ENCODE peak calls at places on chromosomes 16 and 17, in four cellular contexts. S is AG09309; N is hepatocyte; P is CD8-positive, alpha-beta memory T cell. G is an unnamed sample.

GRCh38 chr17:62657664-62658063 is 30.2 kb downstream of the MRC2 start:
- DNase-seq in S (no peak), N (no peak), P (no peak), G (no peak)

GRCh38 chr16:83113317-83113716 is 486.5 kb downstream of the CDH13 start:
- DNase-seq in S (no peak), N (peak), P (no peak), G (no peak)

GRCh38 chr17:81027591-81028505 is 7.1 kb upstream of the BAIAP2 start:
- DNase-seq in S (no peak), N (peak), P (peak), G (no peak)

GRCh38 chr17:29844339-29845048 is 85.5 kb downstream of the SSH2 start:
- DNase-seq in S (no peak), N (peak), P (no peak), G (no peak)

GRCh38 chr16:85005278-85006069 is 5.9 kb downstream of the ZDHHC7 start:
- DNase-seq in S (no peak), N (no peak), P (no peak), G (no peak)

GRCh38 chr17:44917456-44917855 is 2.2 kb upstream of the GFAP start:
- DNase-seq in S (no peak), N (no peak), P (no peak), G (no peak)

GRCh38 chr17:17391575-17392370 is 85.0 kb upstream of the MED9 start:
- DNase-seq in S (no peak), N (no peak), P (peak), G (no peak)

GRCh38 chr17:63035695-63036094 is 69.7 kb downstream of the TANC2 start:
- DNase-seq in S (no peak), N (no peak), P (no peak), G (no peak)

GRCh38 chr17:41464682-41465081 is 2.5 kb downstream of the KRT32 start:
- DNase-seq in S (peak), N (peak), P (no peak), G (no peak)

GRCh38 chr17:71438631-71439146 is 682.1 kb upstream of the SOX9 start:
- DNase-seq in S (peak), N (peak), P (no peak), G (no peak)

GRCh38 chr17:82400830-82401229 is 17.3 kb upstream of the HEXD start:
- DNase-seq in S (no peak), N (no peak), P (peak), G (no peak)

GRCh38 chr17:31527606-31528005 is 136.1 kb downstream of the RAB11FIP4 start:
- DNase-seq in S (no peak), N (no peak), P (no peak), G (no peak)

GRCh38 chr16:71360378-71360777 is 1.9 kb downstream of the CALB2 start:
- DNase-seq in S (peak), N (peak), P (no peak), G (no peak)

GRCh38 chr17:32626371-32626770 is 139.6 kb downstream of the CDK5R1 start:
- DNase-seq in S (no peak), N (no peak), P (no peak), G (no peak)

GRCh38 chr17:66044083-66044482 is 147.8 kb downstream of the CEP112 start:
- DNase-seq in S (no peak), N (no peak), P (no peak), G (no peak)

GRCh38 chr17:3660311-3660891 is 8.0 kb downstream of the TAX1BP3 start:
- DNase-seq in S (no peak), N (no peak), P (no peak), G (no peak)

GRCh38 chr17:34435182-34435928 is 72.3 kb upstream of the CCL1 start:
- DNase-seq in S (no peak), N (no peak), P (no peak), G (no peak)

GRCh38 chr17:15377200-15377599 is 35.8 kb upstream of the TEKT3 start:
- DNase-seq in S (peak), N (peak), P (no peak), G (peak)

GRCh38 chr16:89982318-89982717 is 33.8 kb downstream of the DEF8 start:
- DNase-seq in S (no peak), N (no peak), P (no peak), G (no peak)

GRCh38 chr17:8131844-8132441 is 8.0 kb upstream of the HES7 start:
- DNase-seq in S (no peak), N (peak), P (no peak), G (no peak)
- H3K4me3 ChIP-seq in S (no peak), N (no peak), P (no peak), G (no peak)

GRCh38 chr17:49231563-49231894 is 942 bp upstream of the PHOSPHO1 start:
- DNase-seq in S (no peak), N (no peak), P (no peak), G (no peak)
- H3K4me3 ChIP-seq in S (no peak), N (no peak), P (peak), G (peak)

GRCh38 chr17:43129671-43130010 is 4.5 kb upstream of the BRCA1 start:
- DNase-seq in S (no peak), N (no peak), P (no peak), G (no peak)
- H3K4me3 ChIP-seq in S (no peak), N (no peak), P (no peak), G (no peak)

GRCh38 chr17:70235252-70235651 is 65.9 kb downstream of the KCNJ2 start:
- DNase-seq in S (no peak), N (no peak), P (no peak), G (no peak)

GRCh38 chr17:70241071-70241470 is 71.7 kb downstream of the KCNJ2 start:
- DNase-seq in S (no peak), N (no peak), P (no peak), G (no peak)

GRCh38 chr17:70242781-70243437 is 73.6 kb downstream of the KCNJ2 start:
- DNase-seq in S (no peak), N (no peak), P (no peak), G (no peak)

GRCh38 chr17:70239391-70239826 is 70.1 kb downstream of the KCNJ2 start:
- DNase-seq in S (no peak), N (no peak), P (no peak), G (no peak)

DNA sequence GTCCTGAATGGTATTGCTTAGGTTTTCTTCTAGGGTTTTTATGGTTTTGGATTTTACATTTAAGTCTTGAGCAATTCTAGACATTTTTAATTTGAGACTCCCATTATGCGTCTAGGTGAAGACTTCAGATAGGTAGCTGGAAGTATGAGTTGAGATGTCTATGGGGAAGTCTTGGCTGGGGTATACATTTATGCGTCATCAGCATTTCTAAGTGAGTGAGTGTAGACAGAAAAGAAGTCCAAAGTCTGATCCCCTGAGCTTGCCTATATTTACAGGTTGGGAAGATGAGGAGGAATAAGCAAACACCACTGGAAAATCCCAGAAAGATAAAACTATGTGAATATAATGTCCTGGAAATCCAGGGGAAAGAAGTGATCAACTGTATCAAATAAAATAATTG is 68.9 kb downstream of the KCNJ2 start:
- DNase-seq in S (no peak), N (no peak), P (no peak), G (no peak)
- H3K4me3 ChIP-seq in S (no peak), N (no peak), P (no peak), G (no peak)

G was measured in vagina.